ENCODE peak calls at places on chromosomes 11 and 22, in eight cellular contexts. C is Caco-2, T is fibroblast of lung, R is choroid plexus epithelial cell, V is IMR-90, K is body of pancreas, Y is BE2C, W is tibial nerve. I is an unnamed sample.

GRCh38 chr11:47433991-47434786 is 8.0 kb upstream of the PSMC3 start:
- DNase-seq in C (no peak), T (peak), R (no peak), V (peak), K (peak), Y (no peak), W (peak), I (no peak)

GRCh38 chr11:13227676-13228255 is 49.8 kb upstream of the BMAL1 start:
- DNase-seq in C (no peak), T (no peak), R (no peak), V (no peak), K (no peak), Y (no peak), W (no peak), I (no peak)

GRCh38 chr22:39080052-39080762 is 3.1 kb downstream of the APOBEC3G start:
- DNase-seq in C (no peak), T (no peak), R (no peak), V (no peak), K (no peak), Y (no peak), W (no peak), I (no peak)

GRCh38 chr11:10669258-10670033 is 24.1 kb downstream of the IRAG1 start:
- DNase-seq in C (no peak), T (peak), R (peak), V (peak), K (no peak), Y (peak), W (no peak), I (no peak)

GRCh38 chr22:43085658-43086606 is 3.3 kb downstream of the TTLL1 start:
- DNase-seq in C (no peak), T (no peak), R (no peak), V (no peak), K (no peak), Y (no peak), W (no peak), I (no peak)

GRCh38 chr11:116740741-116741140 is 32.0 kb downstream of the BUD13 start:
- DNase-seq in C (no peak), T (no peak), R (peak), V (no peak), K (no peak), Y (no peak), W (no peak), I (no peak)

GRCh38 chr11:29135504-29135903 is 881.3 kb downstream of the KCNA4 start:
- DNase-seq in C (no peak), T (no peak), R (peak), V (peak), K (no peak), Y (no peak), W (no peak), I (no peak)

GRCh38 chr11:30258679-30259078 is 27.9 kb downstream of the FSHB start:
- DNase-seq in C (no peak), T (no peak), R (no peak), V (no peak), K (no peak), Y (no peak), W (no peak), I (no peak)

GRCh38 chr11:121625784-121626506 is 173.2 kb upstream of the SORL1-AS1 start:
- DNase-seq in C (no peak), T (peak), R (peak), V (no peak), K (no peak), Y (no peak), W (peak), I (no peak)

GRCh38 chr22:39388261-39389011 is 11.1 kb upstream of the TAB1 start:
- DNase-seq in C (no peak), T (peak), R (peak), V (peak), K (peak), Y (peak), W (peak), I (peak)

GRCh38 chr22:46267431-46268279 is at the start of gene TTC38:
- DNase-seq in C (peak), T (peak), R (peak), V (peak), K (peak), Y (peak), W (peak), I (peak)

GRCh38 chr22:49629024-49629570 is 198.6 kb downstream of the BRD1 start:
- DNase-seq in C (no peak), T (no peak), R (no peak), V (no peak), K (no peak), Y (no peak), W (no peak), I (no peak)

GRCh38 chr11:45949992-45950407 is 27.5 kb downstream of the LARGE2 start:
- DNase-seq in C (no peak), T (no peak), R (no peak), V (no peak), K (no peak), Y (no peak), W (peak), I (no peak)

GRCh38 chr11:87038235-87038960 is 664 bp downstream of the TMEM135 start:
- DNase-seq in C (no peak), T (peak), R (peak), V (no peak), K (no peak), Y (no peak), W (no peak), I (no peak)

GRCh38 chr11:32566527-32566926 is 17.1 kb upstream of the EIF3M start:
- DNase-seq in C (no peak), T (no peak), R (peak), V (no peak), K (no peak), Y (no peak), W (no peak), I (no peak)

GRCh38 chr11:461626-462025 is 11.5 kb downstream of the PTDSS2 start:
- DNase-seq in C (no peak), T (no peak), R (no peak), V (no peak), K (no peak), Y (no peak), W (no peak), I (no peak)

GRCh38 chr11:118921929-118922744 is 3.6 kb downstream of the BCL9L start:
- DNase-seq in C (peak), T (peak), R (peak), V (peak), K (peak), Y (peak), W (no peak), I (peak)

GRCh38 chr22:34105461-34106062 is 185.3 kb upstream of the LARGE1 start:
- DNase-seq in C (peak), T (no peak), R (no peak), V (no peak), K (peak), Y (peak), W (peak), I (no peak)

GRCh38 chr11:92552942-92553341 is 328.3 kb downstream of the FAT3 start:
- DNase-seq in C (no peak), T (peak), R (peak), V (peak), K (no peak), Y (no peak), W (no peak), I (no peak)
- TF ChIP-seq CTCF in C (peak), T (no peak), R (peak), V (peak), K (no peak), Y (peak), W (no peak), I (no peak)

GRCh38 chr11:64670975-64671374 is 52.0 kb downstream of the NRXN2 start:
- DNase-seq in C (no peak), T (no peak), R (no peak), V (no peak), K (no peak), Y (no peak), W (no peak), I (no peak)
- H3K4me3 ChIP-seq in C (no peak), T (no peak), R (no peak), V (no peak), K (no peak), Y (no peak), W (no peak), I (no peak)

GRCh38 chr11:57341250-57341808 is 3.2 kb downstream of the P2RX3 start:
- DNase-seq in C (no peak), T (no peak), R (no peak), V (no peak), K (no peak), Y (no peak), W (no peak), I (no peak)

GRCh38 chr11:57339305-57339704 is 1.2 kb downstream of the P2RX3 start:
- DNase-seq in C (no peak), T (no peak), R (no peak), V (no peak), K (no peak), Y (no peak), W (no peak), I (no peak)

GRCh38 chr11:57342702-57343101 is 4.5 kb downstream of the P2RX3 start:
- DNase-seq in C (no peak), T (no peak), R (no peak), V (no peak), K (no peak), Y (no peak), W (no peak), I (no peak)

GRCh38 chr11:57338152-57338551 is at the start of gene P2RX3:
- DNase-seq in C (no peak), T (no peak), R (no peak), V (no peak), K (no peak), Y (peak), W (no peak), I (no peak)

DNA sequence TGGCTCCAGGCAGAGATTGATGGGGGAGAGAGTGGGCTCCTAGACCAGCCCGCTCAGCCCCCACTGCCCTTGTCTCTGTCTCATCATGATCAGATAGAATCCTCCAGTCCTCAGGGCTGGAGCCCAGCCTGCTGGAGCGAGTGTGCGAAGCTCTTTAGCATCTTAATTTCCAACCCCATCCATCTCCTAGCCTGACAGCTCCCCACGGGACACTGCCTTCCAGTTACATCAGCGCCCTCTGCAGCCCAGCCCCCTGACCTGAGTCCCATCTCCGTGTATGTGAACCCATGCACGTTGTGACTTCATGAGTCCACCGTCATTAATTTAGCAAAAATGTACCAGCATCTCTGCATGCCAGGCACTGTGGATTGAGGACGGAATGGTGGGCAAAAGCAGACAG is 2.1 kb downstream of the P2RX3 start:
- DNase-seq in C (peak), T (no peak), R (peak), V (no peak), K (no peak), Y (peak), W (no peak), I (no peak)
- TF ChIP-seq CTCF in C (peak), T (no peak), R (peak), V (no peak), K (no peak), Y (peak), W (no peak), I (no peak)

GRCh38 chr11:62857541-62857982 is 18.2 kb upstream of the WDR74 start:
- DNase-seq in C (peak), T (no peak), R (no peak), V (peak), K (no peak), Y (no peak), W (no peak), I (no peak)
- H3K4me3 ChIP-seq in C (peak), T (no peak), R (no peak), V (no peak), K (no peak), Y (peak), W (no peak), I (no peak)